ENCODE peak calls at places on chromosomes 4 and X, in nine cellular contexts. One of them, this sample, is unnamed.

GRCh38 chr4:101977096-101977495 is 186.6 kb downstream of the BANK1 start:
- DNase-seq in pancreas: no peak
- DNase-seq in esophagus muscularis mucosa: no peak
- DNase-seq in ascending aorta: no peak
- DNase-seq in breast epithelium: no peak
- DNase-seq in CD4-positive, CD25-positive, alpha-beta regulatory T cell: no peak
- DNase-seq in H7: no peak
- DNase-seq in ovary: no peak
- DNase-seq in tibial artery: no peak
- DNase-seq in this sample: no peak

GRCh38 chr4:65170768-65171514 is 499.3 kb downstream of the EPHA5 start:
- DNase-seq in pancreas: no peak
- DNase-seq in esophagus muscularis mucosa: no peak
- DNase-seq in ascending aorta: no peak
- DNase-seq in breast epithelium: no peak
- DNase-seq in CD4-positive, CD25-positive, alpha-beta regulatory T cell: no peak
- DNase-seq in H7: no peak
- DNase-seq in ovary: no peak
- DNase-seq in tibial artery: no peak
- DNase-seq in this sample: no peak

GRCh38 chr4:126564283-126564854 is 1068.4 kb upstream of the INTU start:
- DNase-seq in pancreas: no peak
- DNase-seq in esophagus muscularis mucosa: no peak
- DNase-seq in ascending aorta: no peak
- DNase-seq in breast epithelium: no peak
- DNase-seq in CD4-positive, CD25-positive, alpha-beta regulatory T cell: no peak
- DNase-seq in H7: no peak
- DNase-seq in ovary: no peak
- DNase-seq in tibial artery: no peak
- DNase-seq in this sample: no peak

GRCh38 chr4:8117278-8117682 is 41.3 kb downstream of the ABLIM2 start:
- DNase-seq in pancreas: peak
- DNase-seq in esophagus muscularis mucosa: no peak
- DNase-seq in ascending aorta: no peak
- DNase-seq in breast epithelium: no peak
- DNase-seq in CD4-positive, CD25-positive, alpha-beta regulatory T cell: peak
- DNase-seq in H7: peak
- DNase-seq in ovary: peak
- DNase-seq in tibial artery: no peak
- DNase-seq in this sample: peak

GRCh38 chr4:183721207-183722081 is 62.4 kb downstream of the TRAPPC11 start:
- DNase-seq in pancreas: peak
- DNase-seq in esophagus muscularis mucosa: peak
- DNase-seq in ascending aorta: no peak
- DNase-seq in breast epithelium: no peak
- DNase-seq in CD4-positive, CD25-positive, alpha-beta regulatory T cell: no peak
- DNase-seq in H7: peak
- DNase-seq in ovary: peak
- DNase-seq in tibial artery: no peak
- DNase-seq in this sample: no peak

GRCh38 chr4:121938282-121939092 is 13.4 kb downstream of the TRPC3 start:
- DNase-seq in pancreas: no peak
- DNase-seq in esophagus muscularis mucosa: peak
- DNase-seq in ascending aorta: no peak
- DNase-seq in breast epithelium: no peak
- DNase-seq in CD4-positive, CD25-positive, alpha-beta regulatory T cell: no peak
- DNase-seq in H7: no peak
- DNase-seq in ovary: no peak
- DNase-seq in tibial artery: no peak
- DNase-seq in this sample: no peak

GRCh38 chr4:39528056-39528465 is 822 bp upstream of the UGDH start:
- DNase-seq in pancreas: no peak
- DNase-seq in esophagus muscularis mucosa: peak
- DNase-seq in ascending aorta: peak
- DNase-seq in breast epithelium: peak
- DNase-seq in CD4-positive, CD25-positive, alpha-beta regulatory T cell: no peak
- DNase-seq in H7: no peak
- DNase-seq in ovary: no peak
- DNase-seq in tibial artery: peak
- DNase-seq in this sample: no peak

GRCh38 chr4:78200949-78201348 is 143.8 kb downstream of the FRAS1 start:
- DNase-seq in pancreas: no peak
- DNase-seq in esophagus muscularis mucosa: no peak
- DNase-seq in ascending aorta: no peak
- DNase-seq in breast epithelium: no peak
- DNase-seq in CD4-positive, CD25-positive, alpha-beta regulatory T cell: no peak
- DNase-seq in H7: no peak
- DNase-seq in ovary: no peak
- DNase-seq in tibial artery: no peak
- DNase-seq in this sample: no peak

GRCh38 chr4:175298119-175298518 is 380.0 kb downstream of the ADAM29 start:
- DNase-seq in pancreas: no peak
- DNase-seq in esophagus muscularis mucosa: no peak
- DNase-seq in ascending aorta: no peak
- DNase-seq in breast epithelium: no peak
- DNase-seq in CD4-positive, CD25-positive, alpha-beta regulatory T cell: no peak
- DNase-seq in H7: no peak
- DNase-seq in ovary: no peak
- DNase-seq in tibial artery: no peak
- DNase-seq in this sample: no peak

GRCh38 chr4:77226939-77227705 is 70.1 kb downstream of the CCNG2 start:
- DNase-seq in pancreas: no peak
- DNase-seq in esophagus muscularis mucosa: no peak
- DNase-seq in ascending aorta: no peak
- DNase-seq in breast epithelium: no peak
- DNase-seq in CD4-positive, CD25-positive, alpha-beta regulatory T cell: no peak
- DNase-seq in H7: no peak
- DNase-seq in ovary: no peak
- DNase-seq in tibial artery: no peak
- DNase-seq in this sample: no peak

GRCh38 chr4:146041139-146042004 is 102.7 kb upstream of the ZNF827 start:
- DNase-seq in pancreas: no peak
- DNase-seq in esophagus muscularis mucosa: no peak
- DNase-seq in ascending aorta: no peak
- DNase-seq in breast epithelium: no peak
- DNase-seq in CD4-positive, CD25-positive, alpha-beta regulatory T cell: no peak
- DNase-seq in H7: no peak
- DNase-seq in ovary: no peak
- DNase-seq in tibial artery: no peak
- DNase-seq in this sample: no peak

GRCh38 chr4:147829401-147830101 is 97.7 kb downstream of the ARHGAP10 start:
- DNase-seq in pancreas: no peak
- DNase-seq in esophagus muscularis mucosa: no peak
- DNase-seq in ascending aorta: no peak
- DNase-seq in breast epithelium: no peak
- DNase-seq in CD4-positive, CD25-positive, alpha-beta regulatory T cell: no peak
- DNase-seq in H7: no peak
- DNase-seq in ovary: peak
- DNase-seq in tibial artery: peak
- DNase-seq in this sample: no peak

GRCh38 chr4:48342559-48342878 is 1.2 kb downstream of the SLAIN2 start:
- DNase-seq in pancreas: no peak
- DNase-seq in esophagus muscularis mucosa: no peak
- DNase-seq in ascending aorta: no peak
- DNase-seq in breast epithelium: no peak
- DNase-seq in CD4-positive, CD25-positive, alpha-beta regulatory T cell: peak
- DNase-seq in H7: peak
- DNase-seq in ovary: no peak
- DNase-seq in tibial artery: no peak
- DNase-seq in this sample: peak

GRCh38 chr4:68021185-68021584 is 57.9 kb upstream of the TMPRSS11A start:
- DNase-seq in pancreas: no peak
- DNase-seq in esophagus muscularis mucosa: peak
- DNase-seq in ascending aorta: no peak
- DNase-seq in breast epithelium: no peak
- DNase-seq in CD4-positive, CD25-positive, alpha-beta regulatory T cell: no peak
- DNase-seq in H7: no peak
- DNase-seq in ovary: no peak
- DNase-seq in tibial artery: no peak
- DNase-seq in this sample: no peak

GRCh38 chrX:10098235-10098819 is 58.4 kb upstream of the CLCN4 start:
- DNase-seq in pancreas: no peak
- DNase-seq in esophagus muscularis mucosa: no peak
- DNase-seq in ascending aorta: no peak
- DNase-seq in breast epithelium: no peak
- DNase-seq in CD4-positive, CD25-positive, alpha-beta regulatory T cell: peak
- DNase-seq in H7: no peak
- DNase-seq in ovary: no peak
- DNase-seq in tibial artery: no peak
- DNase-seq in this sample: no peak
- H3K4me3 ChIP-seq in pancreas: no peak
- H3K4me3 ChIP-seq in esophagus muscularis mucosa: peak
- H3K4me3 ChIP-seq in ascending aorta: no peak
- H3K4me3 ChIP-seq in breast epithelium: peak
- H3K4me3 ChIP-seq in CD4-positive, CD25-positive, alpha-beta regulatory T cell: peak
- H3K4me3 ChIP-seq in H7: no peak
- H3K4me3 ChIP-seq in ovary: peak
- H3K4me3 ChIP-seq in tibial artery: peak
- H3K4me3 ChIP-seq in this sample: no peak

GRCh38 chrX:112819813-112820212 is 20.8 kb downstream of the AMOT start:
- DNase-seq in pancreas: no peak
- DNase-seq in esophagus muscularis mucosa: no peak
- DNase-seq in ascending aorta: no peak
- DNase-seq in breast epithelium: no peak
- DNase-seq in CD4-positive, CD25-positive, alpha-beta regulatory T cell: no peak
- DNase-seq in H7: no peak
- DNase-seq in ovary: no peak
- DNase-seq in tibial artery: no peak
- DNase-seq in this sample: no peak

GRCh38 chrX:112819013-112819635 is 21.5 kb downstream of the AMOT start:
- DNase-seq in pancreas: no peak
- DNase-seq in esophagus muscularis mucosa: no peak
- DNase-seq in ascending aorta: no peak
- DNase-seq in breast epithelium: no peak
- DNase-seq in CD4-positive, CD25-positive, alpha-beta regulatory T cell: no peak
- DNase-seq in H7: no peak
- DNase-seq in ovary: no peak
- DNase-seq in tibial artery: no peak
- DNase-seq in this sample: no peak

GRCh38 chrX:112816908-112817307 is 23.7 kb downstream of the AMOT start:
- DNase-seq in pancreas: no peak
- DNase-seq in esophagus muscularis mucosa: no peak
- DNase-seq in ascending aorta: no peak
- DNase-seq in breast epithelium: no peak
- DNase-seq in CD4-positive, CD25-positive, alpha-beta regulatory T cell: no peak
- DNase-seq in H7: no peak
- DNase-seq in ovary: no peak
- DNase-seq in tibial artery: no peak
- DNase-seq in this sample: no peak

GRCh38 chrX:112820364-112821308 is 20.0 kb downstream of the AMOT start:
- DNase-seq in pancreas: no peak
- DNase-seq in esophagus muscularis mucosa: no peak
- DNase-seq in ascending aorta: no peak
- DNase-seq in breast epithelium: no peak
- DNase-seq in CD4-positive, CD25-positive, alpha-beta regulatory T cell: no peak
- DNase-seq in H7: no peak
- DNase-seq in ovary: no peak
- DNase-seq in tibial artery: no peak
- DNase-seq in this sample: no peak

DNA sequence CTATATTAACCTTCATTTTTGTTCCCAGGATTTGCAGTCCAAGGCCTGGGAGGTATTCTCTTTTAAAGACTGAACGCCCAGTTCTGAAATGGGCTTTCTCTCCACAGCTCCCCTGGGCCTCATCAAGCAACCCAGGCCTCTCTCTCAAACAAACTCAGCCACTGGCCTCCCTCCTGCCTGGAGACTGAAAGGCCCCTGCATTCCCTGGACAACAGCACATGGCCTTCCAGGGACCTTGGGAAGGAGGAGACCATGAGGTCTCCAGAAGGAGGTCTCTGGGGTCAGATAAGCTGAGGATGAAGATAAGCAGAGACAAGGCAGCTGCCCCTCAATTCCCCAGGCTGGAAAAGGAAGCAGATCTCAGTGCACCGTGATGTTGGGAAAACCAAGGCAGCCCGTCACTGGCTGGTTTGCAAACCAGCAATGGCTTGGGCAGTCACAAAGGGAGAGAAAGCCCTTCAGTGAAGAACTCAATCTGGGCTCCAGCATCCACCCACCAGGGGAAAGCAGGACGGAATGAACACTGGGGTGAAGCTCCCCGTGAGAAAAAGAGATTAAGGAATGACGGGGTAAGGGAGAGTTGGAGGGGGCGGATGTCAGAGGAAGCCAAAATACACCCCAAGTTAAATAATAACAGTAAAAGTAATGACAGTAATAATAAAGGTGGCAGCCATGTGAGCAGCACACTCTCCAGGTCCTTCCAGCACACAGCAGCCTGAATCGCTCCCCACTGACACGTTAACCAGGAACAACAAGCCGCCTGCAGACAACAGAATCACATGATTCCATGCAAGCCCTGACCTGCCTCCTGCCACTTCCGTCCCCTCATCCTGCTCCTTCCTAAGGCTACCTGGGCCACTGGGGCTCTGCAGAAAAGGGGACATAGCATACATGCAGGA is 22.3 kb downstream of the AMOT start:
- DNase-seq in pancreas: no peak
- DNase-seq in esophagus muscularis mucosa: no peak
- DNase-seq in ascending aorta: no peak
- DNase-seq in breast epithelium: no peak
- DNase-seq in CD4-positive, CD25-positive, alpha-beta regulatory T cell: no peak
- DNase-seq in H7: no peak
- DNase-seq in ovary: peak
- DNase-seq in tibial artery: no peak
- DNase-seq in this sample: no peak
- H3K4me3 ChIP-seq in pancreas: no peak
- H3K4me3 ChIP-seq in esophagus muscularis mucosa: no peak
- H3K4me3 ChIP-seq in ascending aorta: no peak
- H3K4me3 ChIP-seq in breast epithelium: no peak
- H3K4me3 ChIP-seq in CD4-positive, CD25-positive, alpha-beta regulatory T cell: no peak
- H3K4me3 ChIP-seq in H7: no peak
- H3K4me3 ChIP-seq in ovary: no peak
- H3K4me3 ChIP-seq in tibial artery: no peak
- H3K4me3 ChIP-seq in this sample: no peak

GRCh38 chr4:16082038-16082423 is 1.8 kb downstream of the PROM1 start:
- DNase-seq in pancreas: no peak
- DNase-seq in esophagus muscularis mucosa: peak
- DNase-seq in ascending aorta: no peak
- DNase-seq in breast epithelium: no peak
- DNase-seq in CD4-positive, CD25-positive, alpha-beta regulatory T cell: no peak
- DNase-seq in H7: peak
- DNase-seq in ovary: no peak
- DNase-seq in tibial artery: no peak
- DNase-seq in this sample: no peak
- H3K4me3 ChIP-seq in pancreas: peak
- H3K4me3 ChIP-seq in esophagus muscularis mucosa: peak
- H3K4me3 ChIP-seq in ascending aorta: peak
- H3K4me3 ChIP-seq in breast epithelium: peak
- H3K4me3 ChIP-seq in CD4-positive, CD25-positive, alpha-beta regulatory T cell: no peak
- H3K4me3 ChIP-seq in H7: peak
- H3K4me3 ChIP-seq in ovary: peak
- H3K4me3 ChIP-seq in tibial artery: peak
- H3K4me3 ChIP-seq in this sample: no peak

DNA sequence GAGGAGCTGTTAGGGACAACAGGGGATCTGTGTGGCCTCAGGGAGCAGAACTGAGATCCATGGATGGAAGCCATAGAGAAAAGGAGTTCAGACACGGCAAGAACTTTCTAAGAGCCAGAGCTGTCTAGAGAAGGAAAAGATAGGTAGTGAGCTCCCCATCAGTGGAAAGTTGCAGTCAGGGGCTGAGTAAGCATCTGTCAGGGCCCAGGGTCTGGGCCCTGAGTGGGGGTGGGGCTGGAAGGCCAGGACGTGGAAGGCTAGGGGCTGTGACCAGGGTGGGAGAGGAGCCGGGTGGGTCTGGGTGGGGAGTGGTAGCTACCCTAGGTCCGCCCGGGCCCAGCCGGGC is 324 bp upstream of the MSN start:
- DNase-seq in pancreas: no peak
- DNase-seq in esophagus muscularis mucosa: no peak
- DNase-seq in ascending aorta: no peak
- DNase-seq in breast epithelium: no peak
- DNase-seq in CD4-positive, CD25-positive, alpha-beta regulatory T cell: no peak
- DNase-seq in H7: no peak
- DNase-seq in ovary: no peak
- DNase-seq in tibial artery: no peak
- DNase-seq in this sample: no peak
- H3K4me3 ChIP-seq in pancreas: no peak
- H3K4me3 ChIP-seq in esophagus muscularis mucosa: peak
- H3K4me3 ChIP-seq in ascending aorta: peak
- H3K4me3 ChIP-seq in breast epithelium: no peak
- H3K4me3 ChIP-seq in CD4-positive, CD25-positive, alpha-beta regulatory T cell: peak
- H3K4me3 ChIP-seq in H7: peak
- H3K4me3 ChIP-seq in ovary: peak
- H3K4me3 ChIP-seq in tibial artery: peak
- H3K4me3 ChIP-seq in this sample: peak